ENCODE peak calls at places on chromosomes 3 and 15, in seven cellular contexts. A, U, X, E, M, Q and T are unnamed samples.

GRCh38 chr15:73380661-73381060 is 11.9 kb upstream of the HCN4 start:
- DNase-seq in U (no peak), M (no peak), A (no peak), X (no peak), Q (no peak), E (no peak), T (no peak)

GRCh38 chr15:69290346-69291164 is 8.2 kb upstream of the PAQR5 start:
- DNase-seq in M (no peak), U (peak; percentile 41), E (no peak), Q (no peak), A (no peak), X (no peak), T (no peak)

GRCh38 chr3:46466871-46467403 is 2.2 kb upstream of the LTF start:
- DNase-seq in X (no peak), Q (no peak), A (no peak), E (no peak), U (no peak), M (peak; percentile 14), T (no peak)

GRCh38 chr3:106560451-106560966 is 691.7 kb upstream of the CBLB start:
- DNase-seq in M (no peak), A (no peak), U (peak; percentile 78), X (no peak), Q (peak; percentile 86), E (no peak), T (no peak)

GRCh38 chr15:65577129-65577996 is 33.6 kb downstream of the INTS14 start:
- DNase-seq in M (no peak), A (no peak), E (no peak), U (no peak), X (no peak), Q (no peak), T (no peak)

GRCh38 chr3:30707825-30708224 is 101.4 kb downstream of the TGFBR2 start:
- DNase-seq in U (no peak), A (no peak), X (no peak), E (no peak), Q (no peak), M (no peak), T (no peak)

GRCh38 chr3:128875556-128876120 is 3.8 kb upstream of the ACAD9 start:
- DNase-seq in X (peak; percentile 65), M (no peak), U (peak; percentile 12), E (no peak), A (peak; percentile 54), Q (no peak), T (peak; percentile 38)

GRCh38 chr3:190120161-190121060 is at the start of gene P3H2:
- DNase-seq in Q (peak; percentile 87), M (peak; percentile 84), X (no peak), A (peak; percentile 96), E (no peak), U (peak; percentile 92), T (peak; percentile 57)

GRCh38 chr3:100324044-100324443 is 10.5 kb upstream of the NIT2 start:
- DNase-seq in Q (no peak), M (no peak), U (no peak), E (no peak), A (no peak), X (no peak), T (no peak)

GRCh38 chr15:59224474-59224873 is 17.8 kb downstream of the LDHAL6B start:
- DNase-seq in X (no peak), Q (no peak), M (no peak), U (no peak), A (no peak), E (no peak), T (no peak)

GRCh38 chr3:52518723-52519444 is 14.8 kb downstream of the NT5DC2 start:
- DNase-seq in Q (no peak), U (no peak), M (no peak), A (no peak), X (no peak), E (no peak), T (no peak)

GRCh38 chr3:116339441-116340028 is 105.8 kb downstream of the LSAMP start:
- DNase-seq in U (peak; percentile 86), X (no peak), A (no peak), E (no peak), Q (no peak), M (peak; percentile 39), T (no peak)

GRCh38 chr3:31448035-31448881 is 84.5 kb upstream of the STT3B start:
- DNase-seq in A (peak; percentile 83), E (no peak), U (no peak), X (peak; percentile 26), M (no peak), Q (peak; percentile 25), T (no peak)

GRCh38 chr3:39106281-39107055 is 959 bp downstream of the GORASP1 start:
- DNase-seq in X (no peak), M (peak; percentile 45), E (no peak), Q (peak; percentile 47), A (no peak), U (peak; percentile 30), T (no peak)

GRCh38 chr3:48466386-48467109 is 20.0 kb downstream of the ATRIP start:
- DNase-seq in A (peak; percentile 49), X (peak; percentile 41), Q (no peak), E (no peak), M (no peak), U (no peak), T (no peak)

GRCh38 chr15:82952156-82953081 is at the start of gene HOMER2:
- DNase-seq in M (peak; percentile 61), U (no peak), Q (no peak), E (peak; percentile 26), A (no peak), X (peak; percentile 5), T (peak; percentile 57)

DNA sequence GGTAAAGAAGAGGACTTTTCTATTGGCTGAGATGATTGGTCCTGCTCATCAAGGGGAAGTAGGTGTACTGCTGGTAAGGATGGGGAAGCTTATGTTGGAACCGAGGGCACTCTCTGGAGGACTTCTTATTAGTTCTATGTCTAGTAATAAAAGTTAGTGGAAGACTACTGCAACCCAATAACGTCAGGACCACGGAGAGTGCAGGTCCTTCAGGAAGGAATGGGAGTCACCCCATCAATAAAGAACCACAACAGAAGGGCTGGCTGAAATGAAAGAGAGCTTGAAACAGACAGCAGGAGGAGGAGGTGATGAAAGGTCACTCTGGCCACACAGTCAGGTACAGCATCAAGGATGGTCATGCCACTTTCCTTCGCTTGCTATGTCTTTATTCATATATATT is 68.8 kb upstream of the PRR23E start:
- DNase-seq in E (no peak), Q (peak; percentile 13), X (no peak), A (no peak), U (peak; percentile 8), M (no peak), T (no peak)
- TF ChIP-seq CTCF in E (no peak), Q (peak; percentile 29), X (no peak), A (no peak), U (no peak), M (no peak), T (no peak)

DNA sequence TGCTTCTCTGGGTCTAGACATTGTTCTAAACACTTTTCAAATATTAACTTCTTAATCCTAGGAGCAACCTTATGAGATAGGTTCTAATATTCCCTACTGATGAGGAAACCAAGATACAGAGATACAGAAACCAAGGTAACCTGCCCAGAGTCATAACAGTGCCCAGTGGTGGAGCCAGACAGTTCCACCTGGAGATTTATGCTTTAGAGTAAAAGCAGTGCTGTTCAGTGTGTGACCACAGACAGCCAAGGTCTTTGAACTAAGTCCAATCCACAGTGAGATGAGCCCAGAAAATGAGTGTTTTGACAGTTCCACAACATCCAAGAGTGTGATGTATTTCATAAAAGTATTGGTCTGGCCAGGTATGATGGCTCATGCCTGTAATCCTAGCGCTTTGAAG is 105.2 kb upstream of the UMPS start:
- DNase-seq in X (no peak), U (no peak), Q (no peak), A (no peak), E (no peak), M (no peak), T (no peak)
- TF ChIP-seq CTCF in X (no peak), U (no peak), Q (no peak), A (no peak), E (no peak), M (no peak), T (no peak)

DNA sequence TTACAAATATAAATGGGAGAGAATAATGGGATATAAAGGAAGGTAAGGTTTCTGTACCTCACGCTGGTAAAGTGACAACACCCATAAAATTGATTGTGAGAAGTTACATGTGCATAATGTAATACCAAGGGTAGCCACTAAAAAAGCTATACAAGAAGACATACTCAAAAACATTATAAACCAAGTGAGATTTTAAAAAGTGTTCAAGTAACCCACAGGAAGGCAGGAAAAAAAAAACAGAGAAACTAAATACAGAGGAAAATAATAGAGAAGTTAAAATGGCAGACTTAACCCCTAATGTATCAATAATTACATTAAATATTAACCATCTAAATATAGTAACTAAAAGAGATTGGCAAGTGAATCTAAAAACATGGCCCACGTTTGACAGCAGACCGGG is 76.3 kb downstream of the PCSK6 start:
- DNase-seq in U (no peak), Q (no peak), M (no peak), E (no peak), A (no peak), X (no peak), T (no peak)
- TF ChIP-seq CTCF in U (no peak), Q (no peak), M (peak; percentile 15), E (no peak), A (no peak), X (no peak), T (no peak)

GRCh38 chr3:171614318-171614967 is 154.2 kb upstream of the TNIK start:
- DNase-seq in Q (no peak), X (no peak), E (no peak), U (peak; percentile 8), A (peak; percentile 49), M (peak; percentile 47), T (no peak)
- TF ChIP-seq CTCF in Q (peak; percentile 56), X (no peak), E (no peak), U (peak; percentile 67), A (peak; percentile 78), M (peak; percentile 20), T (peak; percentile 41)